ENCODE peak calls at places on chromosomes 2 and 18, in seven cellular contexts. L is activated naive CD4-positive, alpha-beta T cell treated with anti-CD3 and anti-CD28 coated beads, Interleukin-2, amount 50 U/mL, for 16 hours; K is stimulated activated CD4-positive, alpha-beta T cell treated with anti-CD3 and anti-CD28 coated beads, Interleukin-15, amount 100 ng/mL, for 48 hours; X is T-cell; T is AG04450; D is NCI-H748 treated with DMSO at 0.1 percent for 48 hours; A is ureter. N is an unnamed sample.

GRCh38 chr18:36331541-36331971 is 34.0 kb downstream of the FHOD3 start:
- DNase-seq in X (no peak), T (no peak), A (no peak), L (no peak), D (no peak), K (no peak), N (no peak)

GRCh38 chr2:26737221-26737620 is 26.9 kb upstream of the SLC35F6 start:
- DNase-seq in T (no peak), A (no peak), L (no peak), K (no peak), D (no peak), X (no peak), N (no peak)

GRCh38 chr2:16425462-16426336 is 239.9 kb downstream of the CYRIA start:
- DNase-seq in D (no peak), L (no peak), K (no peak), A (no peak), T (no peak), X (no peak), N (no peak)

GRCh38 chr18:34802938-34803337 is 92.8 kb downstream of the DTNA start:
- DNase-seq in K (no peak), T (no peak), D (no peak), L (no peak), X (no peak), A (no peak), N (no peak)

GRCh38 chr2:190553254-190553653 is 18.7 kb upstream of the NEMP2 start:
- DNase-seq in A (no peak), L (no peak), T (no peak), X (no peak), D (no peak), K (no peak), N (no peak)

GRCh38 chr18:38933910-38934510 is 1368.4 kb upstream of the CELF4 start:
- DNase-seq in K (no peak), D (no peak), X (no peak), A (no peak), T (no peak), L (no peak), N (no peak)

GRCh38 chr18:44180683-44181082 is 500.0 kb upstream of the SETBP1 start:
- DNase-seq in T (no peak), K (no peak), L (no peak), D (no peak), X (no peak), A (no peak), N (no peak)

GRCh38 chr2:118774458-118775133 is 72.9 kb downstream of the EN1 start:
- DNase-seq in X (no peak), T (peak; percentile 0), A (no peak), D (no peak), L (peak; percentile 13), K (no peak), N (peak; percentile 35)

GRCh38 chr2:40179801-40180200 is 272.1 kb downstream of the SLC8A1 start:
- DNase-seq in L (no peak), T (no peak), X (no peak), K (no peak), D (no peak), A (no peak), N (no peak)

GRCh38 chr18:55473534-55473933 is 114.5 kb downstream of the TCF4 start:
- DNase-seq in K (no peak), X (no peak), A (no peak), D (no peak), L (no peak), T (no peak), N (no peak)

GRCh38 chr2:202752071-202752470 is 117.3 kb downstream of the FAM117B start:
- DNase-seq in A (no peak), L (no peak), T (no peak), X (no peak), K (no peak), D (no peak), N (no peak)

GRCh38 chr2:8761529-8762164 is 75.8 kb downstream of the KIDINS220 start:
- DNase-seq in D (peak; percentile 52), A (no peak), L (no peak), T (no peak), X (no peak), K (no peak), N (peak; percentile 54)

GRCh38 chr2:38168710-38169480 is 92.9 kb upstream of the CYP1B1 start:
- DNase-seq in X (no peak), L (no peak), K (no peak), D (no peak), A (no peak), T (no peak), N (peak; percentile 41)

GRCh38 chr2:95297088-95297487 is at the start of gene KCNIP3:
- DNase-seq in L (no peak), T (no peak), K (no peak), D (peak; percentile 23), X (no peak), A (no peak), N (no peak)

GRCh38 chr18:74534981-74535649 is 815 bp downstream of the CNDP1 start:
- DNase-seq in X (no peak), T (no peak), L (no peak), K (no peak), D (no peak), A (no peak), N (no peak)

GRCh38 chr2:155810411-155810810 is 522.1 kb downstream of the NR4A2 start:
- DNase-seq in L (no peak), K (no peak), T (no peak), X (no peak), A (no peak), D (no peak), N (no peak)

GRCh38 chr2:128591022-128591840 is 272.6 kb upstream of the HS6ST1 start:
- DNase-seq in X (no peak), A (no peak), D (no peak), K (no peak), L (no peak), T (no peak), N (no peak)

GRCh38 chr18:10051877-10052631 is 138.2 kb downstream of the VAPA start:
- DNase-seq in K (no peak), L (no peak), X (no peak), D (no peak), T (peak; percentile 91), A (peak; percentile 71), N (peak; percentile 96)

GRCh38 chr2:58441643-58442042 is 200.5 kb upstream of the FANCL start:
- DNase-seq in K (no peak), D (no peak), T (no peak), A (no peak), X (no peak), L (no peak), N (no peak)

GRCh38 chr2:228063558-228063957 is 117.9 kb downstream of the SPHKAP start:
- DNase-seq in T (no peak), L (no peak), D (no peak), X (no peak), K (no peak), A (no peak), N (peak; percentile 62)

GRCh38 chr2:134193006-134193405 is 60.9 kb upstream of the MGAT5 start:
- DNase-seq in D (no peak), A (no peak), L (no peak), K (no peak), X (no peak), T (no peak), N (peak; percentile 76)

GRCh38 chr2:239829326-239829725 is 195.8 kb downstream of the NDUFA10 start:
- DNase-seq in T (no peak), L (no peak), A (peak; percentile 34), K (no peak), D (no peak), X (no peak), N (no peak)

GRCh38 chr2:239817011-239817490 is 208.1 kb downstream of the NDUFA10 start:
- DNase-seq in A (peak; percentile 33), K (no peak), D (no peak), T (no peak), X (no peak), L (no peak), N (no peak)

GRCh38 chr2:96264656-96265348 is 995 bp downstream of the TMEM127 start:
- DNase-seq in K (no peak), D (no peak), X (peak; percentile 26), L (no peak), A (no peak), T (no peak), N (peak; percentile 59)

GRCh38 chr2:139790807-139791206 is 1010.6 kb upstream of the NXPH2 start:
- DNase-seq in T (no peak), K (no peak), L (no peak), D (peak; percentile 33), X (no peak), A (no peak), N (no peak)

GRCh38 chr2:46177461-46178089 is 119.6 kb upstream of the EPAS1 start:
- DNase-seq in K (no peak), A (no peak), T (no peak), X (no peak), L (no peak), D (no peak), N (peak; percentile 54)

GRCh38 chr2:226721541-226721940 is 78.1 kb downstream of the IRS1 start:
- DNase-seq in L (no peak), T (no peak), D (no peak), A (no peak), X (no peak), K (no peak), N (peak; percentile 38)